ENCODE peak calls at places on chromosomes 5 and 9, in five cellular contexts. One of them, this sample, is unnamed.

GRCh38 chr9:135155396-135155795 is 67.9 kb downstream of the OLFM1 start:
- DNase-seq in right atrium auricular region: no peak
- DNase-seq in CD8-positive, alpha-beta T cell: no peak
- DNase-seq in heart left ventricle: no peak
- DNase-seq in fibroblast of lung: no peak
- DNase-seq in this sample: no peak

GRCh38 chr5:7927466-7928375 is 58.8 kb downstream of the MTRR start:
- DNase-seq in right atrium auricular region: no peak
- DNase-seq in CD8-positive, alpha-beta T cell: peak; percentile 6
- DNase-seq in heart left ventricle: peak; percentile 24
- DNase-seq in fibroblast of lung: peak; percentile 39
- DNase-seq in this sample: peak; percentile 71

GRCh38 chr9:129761293-129761900 is 8.6 kb upstream of the PTGES start:
- DNase-seq in right atrium auricular region: peak; percentile 73
- DNase-seq in CD8-positive, alpha-beta T cell: no peak
- DNase-seq in heart left ventricle: peak; percentile 63
- DNase-seq in fibroblast of lung: peak; percentile 55
- DNase-seq in this sample: no peak

GRCh38 chr9:12659220-12659619 is 34.0 kb upstream of the TYRP1 start:
- DNase-seq in right atrium auricular region: no peak
- DNase-seq in CD8-positive, alpha-beta T cell: no peak
- DNase-seq in heart left ventricle: no peak
- DNase-seq in fibroblast of lung: no peak
- DNase-seq in this sample: no peak

GRCh38 chr5:1748271-1748670 is 51.4 kb downstream of the MRPL36 start:
- DNase-seq in right atrium auricular region: no peak
- DNase-seq in CD8-positive, alpha-beta T cell: no peak
- DNase-seq in heart left ventricle: peak; percentile 7
- DNase-seq in fibroblast of lung: no peak
- DNase-seq in this sample: no peak

GRCh38 chr5:150443242-150444075 is 6.1 kb downstream of the RPS14 start:
- DNase-seq in right atrium auricular region: no peak
- DNase-seq in CD8-positive, alpha-beta T cell: no peak
- DNase-seq in heart left ventricle: no peak
- DNase-seq in fibroblast of lung: no peak
- DNase-seq in this sample: no peak

GRCh38 chr5:143314664-143315063 is 88.8 kb downstream of the NR3C1 start:
- DNase-seq in right atrium auricular region: no peak
- DNase-seq in CD8-positive, alpha-beta T cell: no peak
- DNase-seq in heart left ventricle: no peak
- DNase-seq in fibroblast of lung: peak; percentile 96
- DNase-seq in this sample: no peak

GRCh38 chr5:1781107-1781506 is 18.5 kb downstream of the MRPL36 start:
- DNase-seq in right atrium auricular region: no peak
- DNase-seq in CD8-positive, alpha-beta T cell: no peak
- DNase-seq in heart left ventricle: no peak
- DNase-seq in fibroblast of lung: no peak
- DNase-seq in this sample: no peak

GRCh38 chr5:107526263-107526937 is 144.3 kb downstream of the EFNA5 start:
- DNase-seq in right atrium auricular region: no peak
- DNase-seq in CD8-positive, alpha-beta T cell: no peak
- DNase-seq in heart left ventricle: no peak
- DNase-seq in fibroblast of lung: peak; percentile 38
- DNase-seq in this sample: no peak

GRCh38 chr5:137627730-137628129 is 108.2 kb downstream of the KLHL3 start:
- DNase-seq in right atrium auricular region: no peak
- DNase-seq in CD8-positive, alpha-beta T cell: no peak
- DNase-seq in heart left ventricle: no peak
- DNase-seq in fibroblast of lung: no peak
- DNase-seq in this sample: no peak

GRCh38 chr5:120706877-120707276 is 242.8 kb downstream of the PRR16 start:
- DNase-seq in right atrium auricular region: no peak
- DNase-seq in CD8-positive, alpha-beta T cell: no peak
- DNase-seq in heart left ventricle: no peak
- DNase-seq in fibroblast of lung: no peak
- DNase-seq in this sample: no peak

GRCh38 chr5:10662083-10662482 is 98.2 kb downstream of the ANKRD33B start:
- DNase-seq in right atrium auricular region: no peak
- DNase-seq in CD8-positive, alpha-beta T cell: no peak
- DNase-seq in heart left ventricle: no peak
- DNase-seq in fibroblast of lung: no peak
- DNase-seq in this sample: no peak

GRCh38 chr9:90198956-90199355 is 443.7 kb downstream of the DIRAS2 start:
- DNase-seq in right atrium auricular region: no peak
- DNase-seq in CD8-positive, alpha-beta T cell: no peak
- DNase-seq in heart left ventricle: no peak
- DNase-seq in fibroblast of lung: no peak
- DNase-seq in this sample: no peak

GRCh38 chr5:67897431-67897830 is 318.1 kb upstream of the PIK3R1 start:
- DNase-seq in right atrium auricular region: no peak
- DNase-seq in CD8-positive, alpha-beta T cell: no peak
- DNase-seq in heart left ventricle: no peak
- DNase-seq in fibroblast of lung: no peak
- DNase-seq in this sample: no peak

GRCh38 chr5:5592541-5592940 is 170.1 kb downstream of the ICE1 start:
- DNase-seq in right atrium auricular region: no peak
- DNase-seq in CD8-positive, alpha-beta T cell: no peak
- DNase-seq in heart left ventricle: no peak
- DNase-seq in fibroblast of lung: peak; percentile 2
- DNase-seq in this sample: no peak

GRCh38 chr9:37677435-37677834 is 26.7 kb downstream of the FRMPD1 start:
- DNase-seq in right atrium auricular region: no peak
- DNase-seq in CD8-positive, alpha-beta T cell: no peak
- DNase-seq in heart left ventricle: no peak
- DNase-seq in fibroblast of lung: no peak
- DNase-seq in this sample: no peak

GRCh38 chr5:75368391-75368790 is 31.4 kb downstream of the HMGCR start:
- DNase-seq in right atrium auricular region: no peak
- DNase-seq in CD8-positive, alpha-beta T cell: no peak
- DNase-seq in heart left ventricle: no peak
- DNase-seq in fibroblast of lung: peak; percentile 41
- DNase-seq in this sample: no peak

GRCh38 chr5:174720612-174721521 is 3.5 kb upstream of the MSX2 start:
- DNase-seq in right atrium auricular region: no peak
- DNase-seq in CD8-positive, alpha-beta T cell: no peak
- DNase-seq in heart left ventricle: no peak
- DNase-seq in fibroblast of lung: peak; percentile 20
- DNase-seq in this sample: peak; percentile 90

GRCh38 chr5:139903805-139904565 is 108.4 kb downstream of the PSD2 start:
- DNase-seq in right atrium auricular region: no peak
- DNase-seq in CD8-positive, alpha-beta T cell: no peak
- DNase-seq in heart left ventricle: no peak
- DNase-seq in fibroblast of lung: no peak
- DNase-seq in this sample: peak; percentile 70

GRCh38 chr5:98787131-98787719 is 13.8 kb downstream of the RGMB start:
- DNase-seq in right atrium auricular region: no peak
- DNase-seq in CD8-positive, alpha-beta T cell: no peak
- DNase-seq in heart left ventricle: no peak
- DNase-seq in fibroblast of lung: no peak
- DNase-seq in this sample: no peak

GRCh38 chr9:124394596-124394995 is 20.6 kb downstream of the PSMB7 start:
- DNase-seq in right atrium auricular region: no peak
- DNase-seq in CD8-positive, alpha-beta T cell: no peak
- DNase-seq in heart left ventricle: no peak
- DNase-seq in fibroblast of lung: no peak
- DNase-seq in this sample: no peak
- TF ChIP-seq CTCF in right atrium auricular region: no peak
- TF ChIP-seq CTCF in CD8-positive, alpha-beta T cell: no peak
- TF ChIP-seq CTCF in heart left ventricle: no peak
- TF ChIP-seq CTCF in fibroblast of lung: peak; percentile 30
- TF ChIP-seq CTCF in this sample: no peak

GRCh38 chr9:72843525-72844439 is 109.1 kb downstream of the ALDH1A1 start:
- DNase-seq in right atrium auricular region: no peak
- DNase-seq in CD8-positive, alpha-beta T cell: no peak
- DNase-seq in heart left ventricle: no peak
- DNase-seq in fibroblast of lung: no peak
- DNase-seq in this sample: no peak
- TF ChIP-seq CTCF in right atrium auricular region: no peak
- TF ChIP-seq CTCF in CD8-positive, alpha-beta T cell: no peak
- TF ChIP-seq CTCF in heart left ventricle: no peak
- TF ChIP-seq CTCF in fibroblast of lung: no peak
- TF ChIP-seq CTCF in this sample: no peak

GRCh38 chr9:97502222-97502983 is 937 bp downstream of the TMOD1 start:
- DNase-seq in right atrium auricular region: no peak
- DNase-seq in CD8-positive, alpha-beta T cell: no peak
- DNase-seq in heart left ventricle: peak; percentile 52
- DNase-seq in fibroblast of lung: no peak
- DNase-seq in this sample: peak; percentile 8
- TF ChIP-seq CTCF in right atrium auricular region: no peak
- TF ChIP-seq CTCF in CD8-positive, alpha-beta T cell: no peak
- TF ChIP-seq CTCF in heart left ventricle: no peak
- TF ChIP-seq CTCF in fibroblast of lung: no peak
- TF ChIP-seq CTCF in this sample: no peak

DNA sequence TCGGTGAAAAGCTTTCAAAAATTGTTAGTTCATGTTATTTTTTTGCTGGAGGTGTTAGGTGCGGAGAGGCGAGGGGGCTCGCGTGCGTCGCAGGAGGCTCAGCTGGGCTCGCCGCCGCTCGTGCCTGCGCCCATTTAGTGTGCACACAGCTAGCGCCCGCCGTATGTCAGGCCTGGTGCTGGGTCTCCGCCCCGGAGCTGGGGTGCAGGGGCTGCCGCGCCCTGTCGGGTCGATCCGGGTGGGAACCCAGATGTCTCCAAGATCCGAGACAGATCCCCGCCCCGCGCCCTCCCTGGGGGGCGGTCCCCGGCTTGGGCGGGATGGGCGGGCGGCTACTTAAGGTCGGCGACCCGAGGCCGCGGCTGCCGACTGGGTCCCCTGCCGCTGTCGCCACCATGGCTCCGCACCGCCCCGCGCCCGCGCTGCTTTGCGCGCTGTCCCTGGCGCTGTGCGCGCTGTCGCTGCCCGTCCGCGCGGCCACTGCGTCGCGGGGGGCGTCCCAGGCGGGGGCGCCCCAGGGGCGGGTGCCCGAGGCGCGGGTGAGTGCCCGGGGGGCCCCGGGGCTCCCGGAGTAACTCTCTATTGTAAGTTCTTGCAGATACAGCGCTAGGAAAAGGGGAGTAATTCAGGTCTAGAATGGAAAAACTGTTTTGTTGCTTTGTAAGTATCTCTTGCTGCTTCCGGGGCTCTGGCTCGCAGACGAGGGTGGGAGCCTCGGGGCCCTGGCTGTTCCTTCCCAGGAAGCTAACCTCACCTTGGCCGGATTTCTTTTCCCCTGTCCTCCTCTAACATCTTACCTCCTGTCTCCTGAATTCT is 31.7 kb downstream of the GSN start:
- DNase-seq in right atrium auricular region: peak; percentile 90
- DNase-seq in CD8-positive, alpha-beta T cell: peak; percentile 13
- DNase-seq in heart left ventricle: peak; percentile 88
- DNase-seq in fibroblast of lung: no peak
- DNase-seq in this sample: peak; percentile 71
- TF ChIP-seq CTCF in right atrium auricular region: peak; percentile 13
- TF ChIP-seq CTCF in CD8-positive, alpha-beta T cell: no peak
- TF ChIP-seq CTCF in heart left ventricle: no peak
- TF ChIP-seq CTCF in fibroblast of lung: no peak
- TF ChIP-seq CTCF in this sample: no peak

GRCh38 chr9:107919263-107919662 is 429.7 kb upstream of the KLF4 start:
- DNase-seq in right atrium auricular region: no peak
- DNase-seq in CD8-positive, alpha-beta T cell: no peak
- DNase-seq in heart left ventricle: no peak
- DNase-seq in fibroblast of lung: no peak
- DNase-seq in this sample: no peak
- TF ChIP-seq CTCF in right atrium auricular region: no peak
- TF ChIP-seq CTCF in CD8-positive, alpha-beta T cell: no peak
- TF ChIP-seq CTCF in heart left ventricle: no peak
- TF ChIP-seq CTCF in fibroblast of lung: no peak
- TF ChIP-seq CTCF in this sample: no peak

GRCh38 chr5:177576169-177576568 is 15.8 kb upstream of the TMED9 start:
- DNase-seq in right atrium auricular region: no peak
- DNase-seq in CD8-positive, alpha-beta T cell: no peak
- DNase-seq in heart left ventricle: no peak
- DNase-seq in fibroblast of lung: no peak
- DNase-seq in this sample: no peak
- TF ChIP-seq CTCF in right atrium auricular region: no peak
- TF ChIP-seq CTCF in CD8-positive, alpha-beta T cell: no peak
- TF ChIP-seq CTCF in heart left ventricle: no peak
- TF ChIP-seq CTCF in fibroblast of lung: no peak
- TF ChIP-seq CTCF in this sample: no peak

DNA sequence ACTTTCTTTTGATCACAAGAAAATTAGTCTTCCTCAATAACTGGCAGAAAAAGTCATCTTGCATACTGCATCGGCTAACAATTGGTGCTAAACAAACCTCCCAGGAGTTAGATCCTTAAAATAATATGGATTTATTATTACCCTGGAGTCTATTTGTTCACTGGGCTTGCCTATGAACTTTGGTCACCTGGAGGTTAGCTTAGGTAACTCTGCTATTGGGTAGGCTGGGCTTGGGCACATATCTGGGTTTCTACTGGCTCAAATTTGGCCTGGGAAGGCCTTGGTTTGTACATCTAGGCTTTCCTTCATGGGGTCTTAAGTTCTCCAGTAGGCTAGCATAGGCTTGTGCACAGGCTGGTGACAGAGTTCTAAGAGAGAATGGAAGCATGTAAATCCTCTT is 279.9 kb downstream of the RASEF start:
- DNase-seq in right atrium auricular region: no peak
- DNase-seq in CD8-positive, alpha-beta T cell: no peak
- DNase-seq in heart left ventricle: no peak
- DNase-seq in fibroblast of lung: no peak
- DNase-seq in this sample: no peak
- TF ChIP-seq CTCF in right atrium auricular region: no peak
- TF ChIP-seq CTCF in CD8-positive, alpha-beta T cell: no peak
- TF ChIP-seq CTCF in heart left ventricle: no peak
- TF ChIP-seq CTCF in fibroblast of lung: no peak
- TF ChIP-seq CTCF in this sample: no peak

This sample was measured in nephron progenitor cell.